ENCODE peak calls at places on chromosomes 6 and 20, in nine cellular contexts. L, J, Z, N, C, U, G, A and V are unnamed samples.

GRCh38 chr6:145813285-145814034 is 1.1 kb downstream of the FBXO30 start:
- DNase-seq in L (peak), J (peak), Z (no peak), N (peak), C (peak), U (no peak), G (peak), A (peak), V (no peak)

GRCh38 chr6:149325648-149326236 is 8.2 kb downstream of the TAB2 start:
- DNase-seq in L (no peak), J (no peak), Z (no peak), N (no peak), C (no peak), U (no peak), G (no peak), A (no peak), V (no peak)

GRCh38 chr6:80181352-80182081 is 75.0 kb downstream of the BCKDHB start:
- DNase-seq in L (no peak), J (no peak), Z (no peak), N (no peak), C (no peak), U (no peak), G (peak), A (no peak), V (no peak)

GRCh38 chr6:119077643-119078448 is 618 bp downstream of the FAM184A start:
- DNase-seq in L (peak), J (no peak), Z (peak), N (peak), C (peak), U (no peak), G (peak), A (no peak), V (peak)

GRCh38 chr6:108948252-108948651 is 100.0 kb downstream of the ARMC2 start:
- DNase-seq in L (no peak), J (no peak), Z (no peak), N (peak), C (peak), U (no peak), G (no peak), A (no peak), V (peak)

GRCh38 chr6:143823463-143824006 is 19.6 kb upstream of the LTV1 start:
- DNase-seq in L (peak), J (no peak), Z (no peak), N (no peak), C (no peak), U (no peak), G (no peak), A (no peak), V (no peak)

GRCh38 chr6:119129148-119129967 is 50.9 kb upstream of the FAM184A start:
- DNase-seq in L (peak), J (no peak), Z (no peak), N (peak), C (peak), U (peak), G (peak), A (peak), V (no peak)

GRCh38 chr6:14775528-14775927 is 470.3 kb upstream of the JARID2 start:
- DNase-seq in L (no peak), J (no peak), Z (no peak), N (peak), C (no peak), U (no peak), G (no peak), A (no peak), V (no peak)

GRCh38 chr20:62368629-62369507 is 1.8 kb upstream of the LAMA5 start:
- DNase-seq in L (peak), J (peak), Z (no peak), N (peak), C (peak), U (no peak), G (peak), A (no peak), V (peak)

GRCh38 chr6:46501136-46502089 is 10.2 kb upstream of the RCAN2 start:
- DNase-seq in L (no peak), J (no peak), Z (no peak), N (no peak), C (peak), U (no peak), G (no peak), A (no peak), V (no peak)

GRCh38 chr20:1320016-1320415 is 8.9 kb downstream of the SDCBP2 start:
- DNase-seq in L (no peak), J (no peak), Z (no peak), N (no peak), C (no peak), U (no peak), G (no peak), A (no peak), V (no peak)

GRCh38 chr6:100415780-100416179 is 48.9 kb downstream of the SIM1 start:
- DNase-seq in L (no peak), J (no peak), Z (no peak), N (no peak), C (no peak), U (no peak), G (no peak), A (no peak), V (no peak)

GRCh38 chr6:6654599-6655575 is 66.4 kb downstream of the LY86 start:
- DNase-seq in L (peak), J (no peak), Z (peak), N (peak), C (peak), U (no peak), G (no peak), A (no peak), V (no peak)

GRCh38 chr6:158752613-158753012 is 66.6 kb downstream of the EZR start:
- DNase-seq in L (peak), J (no peak), Z (no peak), N (peak), C (peak), U (no peak), G (no peak), A (no peak), V (peak)

GRCh38 chr20:5766085-5766764 is 16.0 kb downstream of the SHLD1 start:
- DNase-seq in L (no peak), J (no peak), Z (peak), N (no peak), C (no peak), U (no peak), G (no peak), A (no peak), V (no peak)

GRCh38 chr20:64077094-64077493 is 2.2 kb downstream of the RGS19 start:
- DNase-seq in L (no peak), J (no peak), Z (no peak), N (no peak), C (no peak), U (no peak), G (no peak), A (no peak), V (no peak)

GRCh38 chr20:53937929-53938367 is 132.4 kb downstream of the BCAS1 start:
- DNase-seq in L (no peak), J (no peak), Z (no peak), N (no peak), C (no peak), U (no peak), G (no peak), A (no peak), V (no peak)

GRCh38 chr20:44460795-44461141 is 14.9 kb upstream of the TTPAL start:
- DNase-seq in L (peak), J (no peak), Z (no peak), N (peak), C (peak), U (peak), G (peak), A (peak), V (peak)

GRCh38 chr6:154292855-154293519 is 63.6 kb downstream of the IPCEF1 start:
- DNase-seq in L (peak), J (no peak), Z (no peak), N (peak), C (peak), U (no peak), G (no peak), A (no peak), V (no peak)

GRCh38 chr20:31925631-31926030 is 26.2 kb downstream of the PDRG1 start:
- DNase-seq in L (no peak), J (no peak), Z (no peak), N (no peak), C (no peak), U (no peak), G (no peak), A (no peak), V (no peak)

GRCh38 chr6:15752820-15753219 is 90.0 kb upstream of the DTNBP1 start:
- DNase-seq in L (peak), J (no peak), Z (no peak), N (peak), C (peak), U (no peak), G (peak), A (no peak), V (peak)

GRCh38 chr6:43096451-43097097 is 20.5 kb downstream of the PTK7 start:
- DNase-seq in L (peak), J (no peak), Z (no peak), N (peak), C (peak), U (no peak), G (no peak), A (peak), V (no peak)

GRCh38 chr6:3749991-3750323 is 1.6 kb downstream of the PXDC1 start:
- DNase-seq in L (peak), J (peak), Z (peak), N (peak), C (peak), U (peak), G (no peak), A (peak), V (no peak)

GRCh38 chr20:46677608-46678007 is 11.6 kb downstream of the TP53RK start:
- DNase-seq in L (no peak), J (no peak), Z (no peak), N (no peak), C (no peak), U (no peak), G (no peak), A (no peak), V (no peak)

GRCh38 chr6:146361367-146361924 is 182.2 kb upstream of the RAB32 start:
- DNase-seq in L (peak), J (peak), Z (no peak), N (peak), C (peak), U (no peak), G (no peak), A (no peak), V (no peak)

GRCh38 chr20:2752631-2753455 is 47.6 kb downstream of the CPXM1 start:
- DNase-seq in L (peak), J (no peak), Z (no peak), N (peak), C (peak), U (no peak), G (peak), A (no peak), V (no peak)

GRCh38 chr6:159760602-159761057 is 1.2 kb upstream of the ACAT2 start:
- DNase-seq in L (peak), J (peak), Z (no peak), N (peak), C (peak), U (no peak), G (no peak), A (peak), V (no peak)
- H3K4me3 ChIP-seq in L (peak), J (peak), Z (no peak), N (peak), C (peak), U (peak), G (peak), A (peak), V (peak)

GRCh38 chr6:135025775-135026174 is 28.8 kb downstream of the HBS1L start:
- DNase-seq in L (no peak), J (no peak), Z (no peak), N (no peak), C (no peak), U (no peak), G (no peak), A (no peak), V (no peak)
- H3K4me3 ChIP-seq in L (no peak), J (no peak), Z (no peak), N (no peak), C (no peak), U (no peak), G (no peak), A (no peak), V (no peak)

GRCh38 chr6:151627689-151628444 is 134.1 kb downstream of the CCDC170 start:
- DNase-seq in L (no peak), J (no peak), Z (no peak), N (no peak), C (peak), U (no peak), G (no peak), A (no peak), V (no peak)
- H3K4me3 ChIP-seq in L (no peak), J (no peak), Z (no peak), N (no peak), C (no peak), U (no peak), G (no peak), A (no peak), V (no peak)

GRCh38 chr6:39452746-39453145 is 130.2 kb upstream of the KCNK16 start:
- DNase-seq in L (no peak), J (no peak), Z (no peak), N (no peak), C (peak), U (no peak), G (no peak), A (no peak), V (no peak)

GRCh38 chr6:39451831-39452230 is 129.3 kb upstream of the KCNK16 start:
- DNase-seq in L (no peak), J (no peak), Z (no peak), N (no peak), C (peak), U (no peak), G (no peak), A (no peak), V (no peak)

GRCh38 chr6:39453236-39453635 is 130.7 kb upstream of the KCNK16 start:
- DNase-seq in L (no peak), J (no peak), Z (no peak), N (peak), C (no peak), U (no peak), G (no peak), A (peak), V (no peak)

GRCh38 chr6:39452306-39452705 is 129.8 kb upstream of the KCNK16 start:
- DNase-seq in L (peak), J (no peak), Z (no peak), N (peak), C (peak), U (no peak), G (no peak), A (peak), V (no peak)

GRCh38 chr6:39453956-39454524 is 131.5 kb upstream of the KCNK16 start:
- DNase-seq in L (no peak), J (no peak), Z (no peak), N (no peak), C (peak), U (no peak), G (no peak), A (no peak), V (no peak)
- H3K4me3 ChIP-seq in L (no peak), J (no peak), Z (no peak), N (no peak), C (no peak), U (no peak), G (no peak), A (no peak), V (no peak)

GRCh38 chr6:13444604-13445003 is 42.8 kb downstream of the GFOD1 start:
- DNase-seq in L (no peak), J (no peak), Z (no peak), N (no peak), C (no peak), U (no peak), G (no peak), A (no peak), V (no peak)

GRCh38 chr6:13446371-13446770 is 41.0 kb downstream of the GFOD1 start:
- DNase-seq in L (no peak), J (no peak), Z (no peak), N (no peak), C (no peak), U (no peak), G (no peak), A (no peak), V (peak)

GRCh38 chr6:13447949-13448724 is 39.3 kb downstream of the GFOD1 start:
- DNase-seq in L (peak), J (no peak), Z (no peak), N (no peak), C (no peak), U (no peak), G (no peak), A (no peak), V (no peak)

GRCh38 chr6:13445744-13446115 is 41.7 kb downstream of the GFOD1 start:
- DNase-seq in L (no peak), J (no peak), Z (no peak), N (no peak), C (no peak), U (no peak), G (no peak), A (no peak), V (no peak)

DNA sequence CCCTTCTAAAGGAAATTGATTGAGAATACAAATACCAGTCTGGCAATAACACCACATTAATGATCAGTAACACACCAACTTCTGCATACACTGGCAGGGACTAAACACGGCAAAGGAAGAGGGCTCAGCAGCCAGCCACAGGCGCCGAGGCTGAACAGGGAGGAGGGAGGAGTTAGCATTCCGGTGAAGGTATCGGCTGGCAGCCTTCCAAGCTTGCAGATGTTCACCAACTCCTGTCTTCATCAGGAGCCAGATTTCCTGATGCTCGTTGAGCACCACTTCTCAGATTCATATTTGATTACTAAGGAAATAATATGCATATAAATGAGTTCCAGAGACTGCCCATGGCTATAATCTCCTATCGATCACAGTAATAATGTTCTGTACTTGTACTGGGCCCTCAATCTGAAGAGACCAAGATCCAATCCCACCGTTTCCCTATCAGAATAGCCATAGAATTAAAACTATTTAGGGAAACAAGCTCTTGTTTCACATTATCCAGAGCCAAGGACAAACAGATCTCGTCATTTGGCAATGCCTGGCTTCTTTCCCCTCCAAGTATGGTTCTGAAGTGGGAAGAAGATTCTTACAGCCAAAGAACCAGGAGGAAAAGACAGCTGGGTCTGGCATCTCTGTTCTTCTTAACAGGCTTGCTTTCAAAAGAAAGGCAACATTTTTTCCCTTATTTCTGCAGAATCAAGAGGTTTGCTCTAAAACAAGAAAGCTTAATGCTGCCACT is 42.2 kb downstream of the GFOD1 start:
- DNase-seq in L (peak), J (no peak), Z (no peak), N (peak), C (no peak), U (peak), G (peak), A (no peak), V (peak)
- H3K4me3 ChIP-seq in L (no peak), J (no peak), Z (no peak), N (no peak), C (no peak), U (no peak), G (no peak), A (no peak), V (no peak)

DNA sequence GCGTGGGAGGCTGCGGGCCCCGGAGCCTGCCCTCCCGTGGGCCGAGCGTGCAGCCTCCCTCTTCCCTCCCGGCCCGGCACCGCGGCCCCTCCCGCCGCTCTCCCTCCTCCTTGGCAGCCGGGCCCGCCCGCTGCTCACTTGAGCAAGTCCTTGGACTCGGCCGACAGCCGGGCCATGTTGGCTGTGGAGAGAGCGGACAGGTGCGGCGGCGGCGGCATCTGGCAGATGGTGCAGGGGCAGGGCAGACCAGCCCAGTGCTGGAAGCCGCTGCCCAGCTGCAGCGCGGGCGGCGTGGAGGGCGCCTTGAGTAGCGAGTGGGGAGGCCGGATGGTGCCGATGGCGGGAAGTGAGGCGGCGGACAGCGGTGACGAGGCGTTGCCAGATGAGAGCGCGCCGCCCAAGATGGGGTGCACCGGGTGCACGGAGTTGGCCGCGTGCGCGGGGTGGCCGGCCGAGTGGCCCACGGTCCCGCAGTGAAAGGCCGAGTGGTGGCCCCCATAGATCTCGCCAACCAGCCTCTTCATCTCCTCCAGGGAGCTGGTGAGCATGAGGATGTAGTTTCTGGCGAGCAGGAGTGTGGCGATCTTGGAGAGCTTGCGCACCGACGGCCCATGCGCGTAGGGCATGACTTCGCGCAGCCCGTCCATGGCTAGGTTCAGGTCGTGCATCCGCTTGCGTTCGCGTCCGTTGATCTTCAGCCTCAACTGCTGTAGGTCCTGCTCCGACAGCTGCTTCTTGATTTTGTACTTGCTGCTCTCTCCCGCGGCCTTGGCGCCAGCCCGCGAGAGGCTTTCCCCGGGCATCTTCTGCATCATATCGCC is 766 bp downstream of the OLIG3 start:
- DNase-seq in L (no peak), J (no peak), Z (no peak), N (no peak), C (no peak), U (no peak), G (no peak), A (no peak), V (no peak)
- H3K4me3 ChIP-seq in L (no peak), J (no peak), Z (peak), N (no peak), C (no peak), U (no peak), G (no peak), A (no peak), V (no peak)